ENCODE peak calls at places on chromosomes 12 and 14, in four cellular contexts. E is HepG2, V is endothelial cell of umbilical vein, N is suprapubic skin. W is an unnamed sample.

GRCh38 chr12:8108808-8109398 is 14.5 kb upstream of the CLEC4A start:
- DNase-seq in E (peak), N (peak), V (peak), W (peak)

GRCh38 chr12:117333331-117334000 is 28.0 kb downstream of the NOS1 start:
- DNase-seq in V (no peak), N (no peak), E (no peak), W (no peak)

GRCh38 chr12:110745632-110746284 is 3.1 kb upstream of the PPP1CC start:
- DNase-seq in V (no peak), E (no peak), N (no peak), W (no peak)

GRCh38 chr14:101584049-101584859 is 23.0 kb downstream of the DIO3 start:
- DNase-seq in V (no peak), E (no peak), N (peak), W (no peak)

GRCh38 chr12:58204086-58204485 is 262.7 kb downstream of the ATP23 start:
- DNase-seq in E (no peak), V (peak), N (no peak), W (no peak)

GRCh38 chr12:65602579-65603295 is 221.5 kb upstream of the HMGA2 start:
- DNase-seq in E (peak), N (peak), V (peak), W (peak)

GRCh38 chr12:124743479-124744272 is 120.0 kb downstream of the SCARB1 start:
- DNase-seq in V (no peak), E (no peak), N (no peak), W (no peak)

GRCh38 chr14:52781629-52782028 is 9.8 kb downstream of the GNPNAT1 start:
- DNase-seq in E (no peak), N (no peak), V (peak), W (no peak)

GRCh38 chr12:66633676-66634075 is 45.2 kb downstream of the GRIP1 start:
- DNase-seq in N (no peak), E (no peak), V (peak), W (no peak)

GRCh38 chr12:88934163-88934747 is 354.0 kb upstream of the KITLG start:
- DNase-seq in N (no peak), V (peak), E (no peak), W (no peak)

GRCh38 chr12:109686523-109686922 is 27.1 kb upstream of the FAM222A start:
- DNase-seq in E (no peak), V (no peak), N (no peak), W (no peak)

GRCh38 chr12:102960766-102961487 is 3.5 kb downstream of the ASCL1 start:
- DNase-seq in E (no peak), N (no peak), V (no peak), W (no peak)

GRCh38 chr12:52526511-52526951 is 6.3 kb upstream of the KRT5 start:
- DNase-seq in E (no peak), V (no peak), N (no peak), W (no peak)

GRCh38 chr14:74955229-74955999 is at the start of gene PGF:
- DNase-seq in N (no peak), E (no peak), V (peak), W (peak)

GRCh38 chr14:21350539-21350938 is 33.3 kb downstream of the SUPT16H start:
- DNase-seq in V (no peak), E (no peak), N (no peak), W (no peak)

GRCh38 chr12:117498880-117499279 is 137.5 kb upstream of the NOS1 start:
- DNase-seq in N (no peak), V (no peak), E (no peak), W (no peak)

GRCh38 chr12:10701226-10701681 is 21.9 kb downstream of the YBX3 start:
- DNase-seq in V (no peak), E (no peak), N (no peak), W (no peak)

GRCh38 chr12:11622774-11623375 is 26.6 kb upstream of the ETV6 start:
- DNase-seq in E (no peak), V (no peak), N (no peak), W (no peak)

GRCh38 chr14:63387691-63388090 is 69.0 kb upstream of the GPHB5 start:
- DNase-seq in N (no peak), V (no peak), E (no peak), W (no peak)

GRCh38 chr14:55579724-55580400 is at the start of gene KTN1:
- DNase-seq in V (peak), E (peak), N (peak), W (peak)

GRCh38 chr12:116142936-116143882 is 134.3 kb downstream of the MED13L start:
- DNase-seq in E (no peak), V (peak), N (no peak), W (no peak)

GRCh38 chr12:116717466-116718457 is 20.1 kb downstream of the SPRING1 start:
- DNase-seq in E (no peak), V (no peak), N (peak), W (no peak)

GRCh38 chr12:45191239-45191638 is 24.7 kb upstream of the ANO6 start:
- DNase-seq in N (no peak), V (peak), E (peak), W (no peak)

GRCh38 chr14:24147761-24148428 is 597 bp downstream of the RNF31 start:
- DNase-seq in E (no peak), N (no peak), V (no peak), W (no peak)

GRCh38 chr14:24145219-24145618 is 1.2 kb downstream of the PSME2 start:
- DNase-seq in E (no peak), N (no peak), V (no peak), W (no peak)

GRCh38 chr14:24145700-24146621 is at the start of gene PSME2:
- DNase-seq in E (no peak), N (no peak), V (peak), W (no peak)

GRCh38 chr14:24146622-24146977 is 190 bp upstream of the PSME2 start:
- DNase-seq in V (peak), N (peak), E (peak), W (peak)

GRCh38 chr14:24146978-24147760 is at the start of gene RNF31:
- DNase-seq in E (peak), N (peak), V (peak), W (peak)
- TF ChIP-seq POLR2A in E (no peak), N (no peak), V (peak), W (peak)

GRCh38 chr12:95319694-95320331 is 102.2 kb downstream of the VEZT start:
- DNase-seq in N (no peak), V (no peak), E (no peak), W (no peak)

GRCh38 chr12:95322335-95322734 is 104.7 kb downstream of the VEZT start:
- DNase-seq in V (no peak), N (no peak), E (no peak), W (no peak)

GRCh38 chr12:95321516-95322246 is 104.1 kb downstream of the VEZT start:
- DNase-seq in E (no peak), V (no peak), N (no peak), W (no peak)

GRCh38 chr12:95316798-95317197 is 99.2 kb downstream of the VEZT start:
- DNase-seq in E (peak), V (no peak), N (no peak), W (no peak)

DNA sequence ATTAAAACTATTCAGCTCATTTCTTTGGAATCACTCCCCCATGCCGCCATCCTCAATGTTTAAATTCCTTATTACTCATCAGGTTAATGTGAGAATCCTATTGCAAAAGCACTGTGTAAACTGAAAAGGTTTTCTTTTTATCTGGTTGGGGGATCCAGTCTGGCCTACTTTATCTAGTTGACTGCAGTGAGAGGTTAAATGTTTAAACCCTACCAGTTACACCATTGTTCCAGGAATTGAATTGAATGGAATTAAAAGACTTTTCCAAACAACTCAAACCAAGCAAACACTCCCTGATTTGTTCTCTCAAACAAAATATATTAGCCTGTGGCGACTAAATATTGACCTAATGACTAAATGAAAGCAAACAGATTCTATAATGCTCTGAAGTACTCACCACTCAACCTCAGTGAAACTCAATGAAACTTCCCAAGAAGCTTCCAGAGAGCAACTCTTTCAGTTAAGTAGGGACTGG is 100.5 kb downstream of the VEZT start:
- DNase-seq in V (no peak), N (no peak), E (peak), W (no peak)
- TF ChIP-seq POLR2AphosphoS5 in V (no peak), N (no peak), E (no peak), W (no peak)

DNA sequence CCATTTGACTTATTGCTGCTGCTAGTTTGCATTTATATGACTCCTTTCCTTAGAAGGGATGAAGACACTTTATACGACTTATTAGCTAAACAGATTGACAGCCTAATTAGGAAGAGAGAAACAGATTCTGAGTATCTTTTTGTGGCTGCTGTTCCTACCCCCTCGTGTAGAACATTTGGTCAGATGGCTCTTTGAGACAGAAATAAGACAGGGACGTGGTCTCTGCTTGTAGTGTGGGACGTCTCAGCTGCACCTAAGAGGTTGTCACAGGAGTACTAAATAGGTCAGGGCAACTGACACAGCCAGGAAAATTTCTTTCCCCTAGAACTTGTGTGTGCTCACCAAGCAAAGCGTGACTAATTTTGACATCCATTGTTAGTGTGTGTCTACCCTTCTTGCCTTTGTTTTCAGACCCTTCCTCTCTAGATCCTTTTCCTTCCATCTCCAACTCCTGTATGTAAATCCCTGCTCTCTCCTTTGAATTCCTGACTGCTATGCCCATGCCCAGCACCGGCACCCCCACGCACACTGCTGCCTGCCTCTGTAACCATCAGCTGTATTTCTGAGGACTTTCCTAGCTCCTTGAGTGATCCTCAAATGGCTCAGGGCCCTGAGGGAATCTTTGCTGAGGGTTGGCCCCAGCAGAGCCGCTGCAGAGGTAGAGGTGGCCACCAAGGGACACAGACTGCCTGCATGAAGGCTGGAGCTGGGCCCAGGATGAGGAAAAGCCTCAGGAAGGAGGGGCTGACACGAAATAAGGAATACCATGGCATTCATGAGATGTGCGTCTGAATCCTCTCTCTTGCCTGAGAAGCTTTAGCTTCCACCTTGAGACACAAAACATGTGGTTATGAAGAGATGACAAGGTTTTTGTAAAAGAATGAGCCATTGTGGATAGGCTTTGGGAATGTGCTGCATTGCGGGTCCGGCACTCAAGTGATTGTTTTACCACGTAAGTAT is 83.0 kb downstream of the DAD1 start:
- DNase-seq in N (no peak), V (no peak), E (no peak), W (no peak)
- TF ChIP-seq POLR2A in N (no peak), V (no peak), E (no peak), W (no peak)

DNA sequence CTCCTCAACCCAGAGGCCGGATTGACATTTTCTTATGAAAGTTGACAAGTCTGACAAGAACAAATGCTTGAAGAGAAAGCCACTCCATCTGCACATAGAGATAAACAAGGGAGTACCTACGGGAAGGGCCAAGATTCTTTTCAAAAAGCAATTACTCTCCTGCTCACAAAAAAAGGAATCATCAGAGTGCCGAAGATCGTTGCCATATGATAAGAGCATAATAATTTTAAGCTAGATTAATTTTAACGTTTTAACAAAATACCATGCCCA is 101.8 kb downstream of the FSCB start:
- DNase-seq in N (no peak), E (no peak), V (no peak), W (no peak)
- TF ChIP-seq POLR2AphosphoS5 in N (no peak), E (no peak), V (no peak), W (no peak)

GRCh38 chr12:2795291-2796186 is 769 bp downstream of the FKBP4 start:
- DNase-seq in E (peak), V (peak), N (peak), W (peak)
- TF ChIP-seq POLR2A in E (peak), V (no peak), N (no peak), W (no peak)

GRCh38 chr14:72818998-72819397 is 74.9 kb downstream of the DPF3 start:
- DNase-seq in V (no peak), N (no peak), E (no peak), W (no peak)
- TF ChIP-seq POLR2AphosphoS5 in V (no peak), N (no peak), E (no peak), W (no peak)

GRCh38 chr12:119669744-119670472 is 2.0 kb downstream of the PRKAB1 start:
- DNase-seq in E (peak), N (no peak), V (peak), W (no peak)
- TF ChIP-seq POLR2A in E (no peak), N (no peak), V (no peak), W (no peak)